ENCODE peak calls at places on chromosomes 3 and 15, in ten cellular contexts. P is H1, D is HepG2, L is A549, Z is K562, G is transverse colon, S is sigmoid colon, T is stomach, F is suprapubic skin, K is upper lobe of left lung. W is an unnamed sample.

GRCh38 chr3:107045791-107046190 is 331.4 kb upstream of the CCDC54 start:
- DNase-seq in S (no peak), G (no peak), T (no peak), K (no peak), L (no peak), D (no peak), P (no peak), F (no peak), Z (no peak), W (no peak)

GRCh38 chr15:88539441-88539840 is 7.0 kb downstream of the DET1 start:
- DNase-seq in S (no peak), G (no peak), Z (no peak), F (no peak), D (no peak), L (peak; percentile 47), K (no peak), T (no peak), P (no peak), W (no peak)

GRCh38 chr3:127887321-127887720 is 27.7 kb upstream of the KBTBD12 start:
- DNase-seq in D (no peak), G (no peak), Z (no peak), P (no peak), T (no peak), F (no peak), L (no peak), S (no peak), K (no peak), W (no peak)

GRCh38 chr15:100715571-100716455 is 113.4 kb downstream of the ASB7 start:
- DNase-seq in T (no peak), F (peak; percentile 53), Z (no peak), P (peak; percentile 29), K (no peak), L (peak; percentile 44), G (peak; percentile 19), S (peak; percentile 51), D (peak; percentile 94), W (no peak)

GRCh38 chr15:86611392-86612040 is 531.8 kb downstream of the AGBL1 start:
- DNase-seq in T (no peak), P (no peak), L (peak; percentile 48), G (no peak), F (no peak), S (no peak), Z (no peak), D (no peak), K (no peak), W (no peak)

GRCh38 chr3:120561251-120562045 is 34.7 kb upstream of the NDUFB4 start:
- DNase-seq in L (peak; percentile 71), G (peak; percentile 77), D (peak; percentile 35), S (peak; percentile 84), P (peak; percentile 80), F (peak; percentile 80), Z (peak; percentile 30), T (peak; percentile 79), K (no peak), W (peak; percentile 67)

GRCh38 chr3:45034612-45035252 is 8.6 kb downstream of the CLEC3B start:
- DNase-seq in K (no peak), F (peak; percentile 83), G (peak; percentile 62), T (peak; percentile 43), P (no peak), S (peak; percentile 82), Z (no peak), D (no peak), L (no peak), W (peak; percentile 28)

GRCh38 chr15:70154440-70155347 is 57.0 kb upstream of the TLE3 start:
- DNase-seq in F (no peak), S (peak; percentile 80), T (no peak), P (no peak), Z (no peak), L (no peak), G (no peak), D (no peak), K (peak; percentile 56), W (peak; percentile 82)

GRCh38 chr3:18345015-18345367 is 80.1 kb downstream of the SATB1 start:
- DNase-seq in P (no peak), K (no peak), F (no peak), Z (no peak), G (no peak), D (no peak), L (no peak), T (no peak), S (no peak), W (no peak)

DNA sequence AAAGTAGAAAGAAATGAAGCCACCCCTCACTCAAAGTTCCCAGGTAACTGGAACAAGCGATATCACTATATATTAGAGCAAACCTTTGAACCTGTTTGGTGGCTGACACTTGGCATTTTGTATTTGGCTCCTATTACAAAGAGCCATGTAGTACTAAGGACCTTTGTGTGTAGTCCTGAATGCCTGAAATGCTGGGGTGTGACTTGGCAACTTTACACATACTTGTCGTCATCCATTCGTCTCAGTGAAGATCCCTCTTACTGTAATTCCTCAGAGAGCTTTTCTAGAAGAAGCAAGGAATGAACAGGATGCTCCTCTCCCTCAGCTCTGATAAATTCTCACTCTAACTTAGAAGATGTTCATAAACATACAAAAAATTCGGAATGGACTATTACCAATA is 216.1 kb upstream of the CDIN1 start:
- DNase-seq in G (no peak), S (no peak), L (peak; percentile 15), K (no peak), Z (no peak), D (no peak), P (no peak), T (no peak), F (no peak), W (no peak)
- TF ChIP-seq EP300 in G (no peak), S (no peak), L (no peak), K (no peak), Z (no peak), D (no peak), P (no peak), T (no peak), F (no peak), W (no peak)

DNA sequence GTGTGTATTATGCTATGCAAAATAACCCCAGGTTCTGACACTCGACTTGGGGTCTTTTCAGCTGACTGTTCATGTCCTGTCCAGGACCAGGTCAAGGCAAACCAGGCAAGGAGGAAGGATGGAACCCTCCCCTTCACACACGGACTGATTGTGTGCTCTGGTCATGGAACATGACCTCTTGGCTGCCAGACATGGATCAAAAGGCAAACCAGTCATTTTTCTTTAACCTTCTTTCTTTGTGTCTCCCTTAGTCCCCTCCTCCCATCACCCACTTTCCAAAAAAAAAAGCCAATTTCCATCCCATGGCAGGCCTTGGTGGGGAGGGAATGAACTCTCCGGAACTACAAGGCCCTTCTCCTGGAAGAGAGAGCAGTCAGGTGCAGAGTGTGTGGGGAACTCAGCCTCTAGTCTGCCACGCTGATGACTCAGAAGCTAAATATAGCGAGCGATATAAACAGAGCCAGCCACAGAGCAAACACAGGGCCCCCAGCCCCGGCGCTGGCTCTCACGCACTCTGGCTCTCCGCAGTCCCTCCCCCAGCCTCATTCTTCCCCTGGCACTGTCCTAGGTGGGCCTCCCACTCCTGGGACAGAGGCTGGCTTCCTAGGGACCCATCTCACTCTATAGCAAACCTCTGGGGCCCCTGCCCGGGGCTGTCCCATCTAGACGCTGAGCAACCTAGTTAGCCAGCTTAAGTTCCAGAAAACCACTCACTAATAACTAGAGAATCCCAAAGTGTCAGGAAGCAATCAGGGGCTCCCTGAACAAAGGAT is 10.0 kb downstream of the BMF start:
- DNase-seq in T (peak; percentile 82), P (no peak), Z (peak; percentile 62), G (peak; percentile 80), S (peak; percentile 91), K (peak; percentile 86), D (peak; percentile 97), F (peak; percentile 72), L (peak; percentile 83), W (peak; percentile 79)
- H3K4me1 ChIP-seq in T (peaks cover 98% of the 10 kb centered on the region), P (peaks cover 18% of the 10 kb centered on the region), Z (peaks cover 37% of the 10 kb centered on the region), G (peaks cover 98% of the 10 kb centered on the region), S (peaks cover 100% of the 10 kb centered on the region), K (peaks cover 87% of the 10 kb centered on the region), D (peaks cover 89% of the 10 kb centered on the region), F (peaks cover 94% of the 10 kb centered on the region), L (peaks cover 52% of the 10 kb centered on the region), W (peaks cover 55% of the 10 kb centered on the region)

GRCh38 chr3:46370784-46371183 is at the start of gene CCR5:
- DNase-seq in L (no peak), F (no peak), S (no peak), D (no peak), P (no peak), K (no peak), G (no peak), T (no peak), Z (no peak), W (no peak)
- H3K4me3 ChIP-seq in L (no peak within 1 kb of the TSS), F (no peak within 1 kb of the TSS), S (peak within 1 kb of the TSS; percentile 3), D (no peak within 1 kb of the TSS), P (no peak within 1 kb of the TSS), K (peak within 1 kb of the TSS; percentile 6), G (no peak within 1 kb of the TSS), T (peak within 1 kb of the TSS; percentile 0), Z (no peak within 1 kb of the TSS), W (no peak within 1 kb of the TSS)

GRCh38 chr3:187319699-187320302 is 28.3 kb upstream of the MASP1 start:
- DNase-seq in S (peak; percentile 81), L (peak; percentile 58), D (peak; percentile 35), Z (peak; percentile 67), T (peak; percentile 83), G (peak; percentile 76), P (peak; percentile 94), F (peak; percentile 76), K (no peak), W (peak; percentile 72)

GRCh38 chr3:187315872-187316271 is 24.3 kb upstream of the MASP1 start:
- DNase-seq in T (no peak), S (no peak), K (no peak), L (no peak), F (no peak), Z (no peak), P (no peak), G (no peak), D (no peak), W (no peak)

GRCh38 chr3:187321766-187322165 is 30.2 kb upstream of the MASP1 start:
- DNase-seq in Z (no peak), L (no peak), K (no peak), S (no peak), G (no peak), P (no peak), D (no peak), T (no peak), F (no peak), W (no peak)

GRCh38 chr3:187314176-187314575 is 22.6 kb upstream of the MASP1 start:
- DNase-seq in L (no peak), D (no peak), P (no peak), Z (no peak), G (no peak), F (no peak), K (peak; percentile 12), T (no peak), S (no peak), W (no peak)

DNA sequence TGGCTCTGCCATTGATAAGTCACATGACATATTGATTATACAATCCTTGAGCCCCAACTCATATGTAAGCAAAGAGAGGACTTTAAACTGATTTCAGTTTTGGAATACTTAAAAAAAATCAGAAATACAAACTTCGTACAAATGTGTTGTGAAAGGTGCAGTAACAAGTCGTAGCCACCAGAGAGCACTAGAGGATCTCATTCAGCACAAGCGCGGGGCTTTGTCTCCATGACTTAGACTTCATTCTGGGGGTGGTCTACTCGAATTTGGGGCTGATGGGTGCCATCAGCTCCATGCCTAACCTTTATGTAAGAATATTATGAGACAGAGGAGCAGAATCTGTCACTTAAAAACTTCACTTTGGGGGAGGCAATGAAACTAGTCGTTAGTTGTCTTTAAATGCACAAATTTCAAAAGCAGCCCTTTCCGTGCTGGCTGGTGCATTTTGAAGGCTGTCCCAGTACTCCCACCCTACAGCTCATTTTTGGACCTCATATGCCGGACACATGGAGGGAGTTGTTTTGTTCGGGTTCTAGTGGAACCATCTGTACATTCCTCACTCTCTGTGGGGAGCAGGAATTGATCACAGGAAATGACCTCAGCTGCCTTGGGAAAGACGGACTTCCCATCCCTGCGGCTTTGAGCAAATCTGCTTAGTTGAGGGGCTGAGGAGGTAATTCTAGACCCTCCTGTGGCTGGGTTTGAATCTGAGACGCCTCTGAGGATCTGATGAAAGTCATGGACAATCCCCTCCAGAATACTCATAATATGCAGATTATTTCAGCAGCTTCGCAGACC is 27.5 kb upstream of the MASP1 start:
- DNase-seq in Z (peak; percentile 66), D (peak; percentile 35), L (peak; percentile 49), T (peak; percentile 39), F (no peak), S (no peak), K (no peak), G (peak; percentile 26), P (peak; percentile 62), W (peak; percentile 44)
- TF ChIP-seq EP300 in Z (no peak), D (no peak), L (no peak), T (no peak), F (no peak), S (no peak), K (no peak), G (no peak), P (no peak), W (no peak)